ENCODE peak calls at places on chromosomes 12 and 14, in ten cellular contexts. I is posterior vena cava, Z is adipocyte, J is cardiac fibroblast, M is HuH-7.5, V is NCI-H345, R is NCI-H1092, X is hepatocyte, B is amniotic epithelial cell, O is mesothelial cell of epicardium. E is an unnamed sample.

GRCh38 chr12:54935235-54935951 is 49.2 kb downstream of the TESPA1 start:
- DNase-seq in B (peak), M (no peak), R (no peak), X (peak), I (no peak), J (peak), O (no peak), V (peak), Z (peak), E (no peak)

GRCh38 chr12:75020068-75020557 is 189.5 kb downstream of the KCNC2 start:
- DNase-seq in R (no peak), B (peak), I (no peak), V (no peak), X (no peak), Z (no peak), M (no peak), O (no peak), J (no peak), E (no peak)

GRCh38 chr12:18468521-18469075 is 207.3 kb downstream of the PIK3C2G start:
- DNase-seq in B (peak), R (no peak), M (no peak), X (no peak), J (peak), I (no peak), O (no peak), Z (no peak), V (no peak), E (no peak)

GRCh38 chr12:48818831-48819590 is 715 bp downstream of the CACNB3 start:
- DNase-seq in O (no peak), I (no peak), M (no peak), J (no peak), V (no peak), Z (no peak), B (peak), R (no peak), X (peak), E (no peak)

GRCh38 chr12:128796439-128797118 is 27.2 kb downstream of the SLC15A4 start:
- DNase-seq in V (no peak), O (no peak), R (no peak), X (no peak), M (no peak), I (no peak), B (no peak), Z (no peak), J (no peak), E (no peak)

GRCh38 chr12:27316947-27317346 is 15.7 kb upstream of the BMAL2 start:
- DNase-seq in M (no peak), V (no peak), R (no peak), I (no peak), J (no peak), X (no peak), B (no peak), Z (no peak), O (no peak), E (no peak)

GRCh38 chr12:123089631-123090353 is 61.1 kb downstream of the PITPNM2 start:
- DNase-seq in M (no peak), I (no peak), B (peak), R (no peak), O (no peak), V (no peak), J (peak), X (peak), Z (peak), E (no peak)

GRCh38 chr12:57657744-57658143 is 24.7 kb upstream of the B4GALNT1 start:
- DNase-seq in B (peak), Z (peak), X (peak), V (no peak), J (peak), I (no peak), O (no peak), M (no peak), R (no peak), E (no peak)

GRCh38 chr12:53258541-53259539 is 9.3 kb upstream of the ESPL1 start:
- DNase-seq in V (no peak), R (no peak), M (no peak), O (no peak), B (no peak), Z (no peak), X (no peak), J (no peak), I (no peak), E (no peak)

GRCh38 chr14:36584167-36584811 is 1.9 kb upstream of the NKX2-8 start:
- DNase-seq in Z (no peak), M (no peak), I (no peak), B (no peak), J (no peak), O (no peak), X (no peak), V (no peak), R (no peak), E (no peak)

GRCh38 chr12:110314308-110314707 is 33.3 kb downstream of the ATP2A2 start:
- DNase-seq in B (peak), Z (peak), V (no peak), I (no peak), X (peak), J (peak), R (no peak), M (no peak), O (no peak), E (no peak)

GRCh38 chr12:105960319-105961076 is 178.3 kb downstream of the NUAK1 start:
- DNase-seq in I (no peak), M (no peak), J (no peak), V (no peak), R (no peak), Z (peak), B (peak), X (peak), O (no peak), E (no peak)

GRCh38 chr14:96501383-96501745 is 818 bp upstream of the PAPOLA start:
- DNase-seq in R (no peak), J (no peak), Z (no peak), V (no peak), B (no peak), M (no peak), O (no peak), I (no peak), X (peak), E (no peak)

GRCh38 chr12:113231275-113232231 is 10.3 kb downstream of the TPCN1 start:
- DNase-seq in B (peak), X (peak), I (peak), O (no peak), R (no peak), J (peak), Z (no peak), V (no peak), M (no peak), E (peak)

GRCh38 chr12:52010152-52010622 is 3.4 kb downstream of the TAMALIN start:
- DNase-seq in X (peak), J (peak), B (peak), M (no peak), R (no peak), O (peak), Z (peak), I (peak), V (no peak), E (peak)

GRCh38 chr12:122984612-122985358 is 4.3 kb downstream of the ARL6IP4 start:
- DNase-seq in X (no peak), Z (no peak), R (no peak), O (no peak), V (no peak), J (peak), B (peak), M (no peak), I (peak), E (no peak)

GRCh38 chr12:119780786-119781434 is 96.2 kb downstream of the CIT start:
- DNase-seq in V (peak), J (peak), X (peak), I (no peak), M (peak), B (peak), Z (peak), R (no peak), O (no peak), E (peak)

GRCh38 chr14:104897286-104898194 is 27.1 kb upstream of the PLD4 start:
- DNase-seq in J (no peak), I (peak), M (no peak), X (no peak), V (no peak), B (no peak), O (no peak), Z (no peak), R (no peak), E (no peak)

GRCh38 chr12:124506145-124506831 is 61.1 kb downstream of the NCOR2 start:
- DNase-seq in J (peak), I (peak), X (peak), R (peak), Z (peak), M (no peak), V (peak), B (peak), O (no peak), E (no peak)

GRCh38 chr12:117538926-117539325 is 177.5 kb upstream of the NOS1 start:
- DNase-seq in J (no peak), V (no peak), M (no peak), I (no peak), X (no peak), B (no peak), Z (no peak), O (no peak), R (no peak), E (no peak)

GRCh38 chr14:64115401-64115800 is 178.8 kb downstream of the ESR2 start:
- DNase-seq in V (no peak), M (no peak), O (no peak), J (no peak), I (no peak), B (no peak), Z (no peak), X (no peak), R (no peak), E (no peak)

GRCh38 chr12:53079226-53080117 is at the start of gene SPRYD3:
- DNase-seq in X (peak), Z (peak), I (peak), B (peak), J (peak), V (peak), R (peak), M (peak), O (peak), E (peak)

GRCh38 chr14:100534528-100535286 is 52.5 kb downstream of the BEGAIN start:
- DNase-seq in V (no peak), O (peak), Z (no peak), I (peak), J (no peak), X (no peak), B (no peak), M (no peak), R (no peak), E (no peak)

GRCh38 chr12:15837141-15837781 is 44.9 kb upstream of the STRAP start:
- DNase-seq in J (peak), I (no peak), O (no peak), V (no peak), B (peak), R (no peak), M (no peak), Z (peak), X (no peak), E (no peak)

GRCh38 chr12:2688381-2688881 is 106.3 kb upstream of the FKBP4 start:
- DNase-seq in I (no peak), B (no peak), M (no peak), J (no peak), V (no peak), R (no peak), Z (no peak), X (no peak), O (no peak), E (no peak)

GRCh38 chr12:122869207-122869973 is 26.5 kb downstream of the VPS37B start:
- DNase-seq in Z (no peak), V (no peak), O (no peak), J (no peak), R (no peak), I (peak), X (no peak), M (no peak), B (no peak), E (no peak)

GRCh38 chr14:41225433-41225832 is 381.2 kb upstream of the LRFN5 start:
- DNase-seq in O (no peak), M (no peak), I (no peak), J (no peak), B (no peak), X (no peak), Z (no peak), V (no peak), R (no peak), E (no peak)

GRCh38 chr14:23544511-23545447 is 6.8 kb downstream of the ZFHX2 start:
- DNase-seq in Z (no peak), O (no peak), X (no peak), R (peak), B (no peak), J (no peak), M (no peak), I (no peak), V (no peak), E (no peak)

GRCh38 chr14:99174920-99175319 is 97.1 kb downstream of the BCL11B start:
- DNase-seq in J (no peak), Z (no peak), X (no peak), M (no peak), O (no peak), I (no peak), V (no peak), B (no peak), R (no peak), E (no peak)

GRCh38 chr14:32331227-32331597 is 2.1 kb downstream of the AKAP6 start:
- DNase-seq in X (no peak), B (no peak), O (no peak), I (no peak), V (peak), M (no peak), R (no peak), Z (no peak), J (no peak), E (no peak)

GRCh38 chr12:57088442-57089258 is at the start of gene NAB2:
- DNase-seq in R (peak), B (peak), O (peak), I (peak), M (peak), Z (peak), J (peak), V (peak), X (peak), E (peak)

GRCh38 chr14:56359245-56359644 is 220.4 kb upstream of the TMEM260 start:
- DNase-seq in Z (no peak), J (peak), B (no peak), V (no peak), O (no peak), R (no peak), M (no peak), X (peak), I (no peak), E (no peak)

GRCh38 chr12:91126516-91126915 is 15.2 kb upstream of the LUM start:
- DNase-seq in Z (no peak), M (no peak), I (no peak), J (no peak), X (no peak), B (no peak), O (no peak), R (no peak), V (no peak), E (no peak)

E was measured in NT2/D1.